ENCODE peak calls at places on chromosomes 6 and 20, in four cellular contexts. F, J, N and C are unnamed samples.

GRCh38 chr6:157928428-157928827 is 53.2 kb upstream of the SYNJ2 start:
- DNase-seq in F (no peak), J (no peak), N (no peak), C (no peak)

GRCh38 chr6:114465511-114465910 is 122.7 kb upstream of the HS3ST5 start:
- DNase-seq in F (no peak), J (no peak), N (no peak), C (no peak)

GRCh38 chr6:24658573-24659511 is 7.9 kb downstream of the TDP2 start:
- DNase-seq in F (peak), J (no peak), N (no peak), C (peak)

GRCh38 chr6:117483645-117484016 is 1.2 kb downstream of the DCBLD1 start:
- DNase-seq in F (peak), J (no peak), N (peak), C (no peak)

GRCh38 chr20:38523697-38524096 is 51.1 kb downstream of the RALGAPB start:
- DNase-seq in F (no peak), J (no peak), N (no peak), C (no peak)

GRCh38 chr6:129965096-129965495 is 53.3 kb upstream of the L3MBTL3 start:
- DNase-seq in F (no peak), J (no peak), N (no peak), C (no peak)

GRCh38 chr6:159203304-159204005 is 34.3 kb downstream of the FNDC1 start:
- DNase-seq in F (no peak), J (no peak), N (no peak), C (no peak)

GRCh38 chr6:115271001-115271400 is 789.7 kb downstream of the FRK start:
- DNase-seq in F (no peak), J (no peak), N (no peak), C (no peak)

GRCh38 chr20:23419995-23420901 is 1.0 kb downstream of the NAPB start:
- DNase-seq in F (peak), J (no peak), N (peak), C (peak)

GRCh38 chr6:37714836-37715425 is 17.2 kb upstream of the MDGA1 start:
- DNase-seq in F (no peak), J (no peak), N (peak), C (no peak)

GRCh38 chr20:25314497-25315417 is 66.9 kb downstream of the PYGB start:
- DNase-seq in F (no peak), J (no peak), N (no peak), C (peak)

GRCh38 chr6:110971458-110971857 is 10.4 kb upstream of the RPF2 start:
- DNase-seq in F (no peak), J (no peak), N (no peak), C (no peak)

GRCh38 chr6:45293306-45293705 is 34.8 kb upstream of the RUNX2 start:
- DNase-seq in F (no peak), J (no peak), N (no peak), C (no peak)

GRCh38 chr6:14258695-14259655 is 141.4 kb downstream of the CD83 start:
- DNase-seq in F (no peak), J (no peak), N (no peak), C (no peak)

GRCh38 chr6:25220853-25221252 is 58.3 kb upstream of the CARMIL1 start:
- DNase-seq in F (no peak), J (no peak), N (no peak), C (no peak)

GRCh38 chr6:134884752-134885151 is 65.1 kb downstream of the ALDH8A1 start:
- DNase-seq in F (no peak), J (no peak), N (no peak), C (no peak)

GRCh38 chr20:7264137-7264536 is 496.7 kb downstream of the BMP2 start:
- DNase-seq in F (no peak), J (no peak), N (no peak), C (no peak)

GRCh38 chr6:21694168-21694567 is 100.6 kb downstream of the SOX4 start:
- DNase-seq in F (no peak), J (no peak), N (no peak), C (no peak)

DNA sequence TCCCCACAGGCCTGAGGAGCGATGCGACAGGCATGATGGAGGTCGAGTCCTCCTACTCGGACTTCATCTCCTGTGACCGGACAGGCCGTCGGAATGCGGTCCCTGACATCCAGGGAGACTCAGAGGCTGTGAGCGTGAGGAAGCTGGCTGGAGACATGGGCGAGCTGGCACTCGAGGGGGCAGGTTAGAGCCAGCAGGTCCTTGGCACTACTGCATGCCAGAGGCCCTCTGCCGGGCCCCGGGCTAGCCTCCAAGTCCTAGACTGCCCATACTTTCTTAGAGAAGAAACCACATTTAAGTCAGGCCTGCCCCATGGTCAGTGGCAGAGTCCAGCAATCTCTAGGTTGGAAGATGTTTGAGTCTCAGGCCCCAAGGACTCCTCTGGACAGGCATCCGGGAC is 32.1 kb downstream of the PKIG start:
- DNase-seq in F (no peak), J (no peak), N (no peak), C (no peak)
- TF ChIP-seq ESRRA in F (no peak), J (no peak), N (no peak), C (no peak)

GRCh38 chr20:35866446-35867202 is 87.7 kb downstream of the SCAND1 start:
- DNase-seq in F (no peak), J (no peak), N (no peak), C (no peak)

GRCh38 chr20:35871311-35871771 is 83.0 kb downstream of the SCAND1 start:
- DNase-seq in F (peak), J (no peak), N (no peak), C (peak)

GRCh38 chr20:35870541-35871307 is 83.6 kb downstream of the SCAND1 start:
- DNase-seq in F (no peak), J (no peak), N (no peak), C (no peak)
- TF ChIP-seq RFX5 in F (no peak), J (no peak), N (no peak), C (no peak)

GRCh38 chr20:32091888-32092346 is 17.6 kb upstream of the TM9SF4 start:
- DNase-seq in F (peak), J (no peak), N (peak), C (peak)
- TF ChIP-seq EP300 in F (no peak), J (no peak), N (no peak), C (no peak)

GRCh38 chr6:105759015-105759414 is 327.1 kb upstream of the PRDM1 start:
- DNase-seq in F (no peak), J (no peak), N (no peak), C (no peak)

GRCh38 chr6:105760746-105761145 is 325.4 kb upstream of the PRDM1 start:
- DNase-seq in F (no peak), J (no peak), N (no peak), C (no peak)

GRCh38 chr6:105755885-105756284 is 330.3 kb upstream of the PRDM1 start:
- DNase-seq in F (no peak), J (no peak), N (no peak), C (no peak)

GRCh38 chr6:105759946-105760345 is 326.2 kb upstream of the PRDM1 start:
- DNase-seq in F (no peak), J (no peak), N (no peak), C (peak)

GRCh38 chr6:105757512-105758200 is 328.5 kb upstream of the PRDM1 start:
- DNase-seq in F (no peak), J (peak), N (peak), C (no peak)
- TF ChIP-seq ESRRA in F (no peak), J (no peak), N (no peak), C (no peak)

DNA sequence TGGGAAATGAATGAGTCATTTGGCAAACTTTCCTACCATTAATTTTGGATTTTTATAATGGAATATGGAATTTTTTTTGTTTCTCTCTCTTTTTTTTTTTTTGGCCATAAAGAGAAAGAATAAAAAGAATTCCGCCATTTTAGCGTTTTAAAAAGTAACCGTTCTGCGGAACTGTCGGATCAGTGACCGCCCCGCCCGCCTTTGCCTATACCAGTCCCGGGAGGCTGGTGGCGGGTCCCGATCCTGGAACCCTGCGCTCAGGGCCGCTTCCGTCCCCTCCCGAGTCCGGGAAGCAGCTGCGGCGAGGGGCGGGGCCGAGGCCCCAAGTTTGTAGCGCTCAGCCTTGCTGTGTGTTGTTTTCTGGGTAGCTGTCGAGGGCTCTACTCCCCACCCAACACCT is 609 bp downstream of the L3MBTL1 start:
- DNase-seq in F (peak), J (no peak), N (no peak), C (peak)
- TF ChIP-seq RFX5 in F (no peak), J (no peak), N (no peak), C (no peak)

DNA sequence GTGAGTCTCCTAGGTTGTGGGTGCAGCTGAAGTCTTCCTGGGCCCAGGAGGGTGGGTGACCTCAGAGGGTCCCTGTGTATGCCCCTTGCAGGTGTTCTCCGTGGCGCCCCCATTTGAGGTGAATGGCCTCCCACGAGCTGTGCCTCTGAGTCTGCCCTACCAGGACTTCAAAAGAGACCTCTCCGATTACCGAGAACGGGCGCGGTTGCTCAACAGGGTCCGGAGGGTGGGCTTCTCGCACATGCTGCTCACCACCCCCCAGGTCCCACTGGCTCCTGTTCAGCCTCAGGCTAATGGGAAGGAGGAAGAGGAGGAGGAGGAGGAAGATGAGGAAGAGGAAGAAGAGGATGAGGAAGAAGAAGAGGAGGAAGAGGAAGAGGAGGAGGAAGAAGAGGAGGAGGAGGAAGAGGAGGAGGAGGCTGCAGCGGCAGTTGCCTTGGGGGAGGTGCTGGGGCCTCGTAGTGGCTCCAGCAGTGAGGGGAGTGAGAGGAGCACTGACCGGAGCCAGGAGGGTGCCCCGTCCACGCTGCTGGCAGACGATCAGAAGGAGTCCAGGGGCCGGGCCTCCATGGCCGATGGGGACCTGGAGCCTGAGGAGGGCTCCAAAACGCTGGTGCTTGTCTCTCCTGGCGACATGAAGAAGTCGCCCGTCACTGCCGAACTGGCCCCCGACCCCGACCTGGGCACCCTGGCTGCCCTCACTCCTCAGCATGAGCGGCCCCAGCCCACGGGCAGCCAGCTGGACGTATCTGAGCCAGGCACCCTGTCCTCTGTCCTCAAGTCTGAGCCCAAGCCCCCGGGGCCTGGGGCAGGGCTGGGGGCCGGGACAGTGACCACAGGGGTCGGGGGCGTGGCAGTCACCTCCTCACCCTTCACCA is 15.2 kb upstream of the SLC22A7 start:
- DNase-seq in F (no peak), J (no peak), N (no peak), C (no peak)
- TF ChIP-seq EP300 in F (no peak), J (no peak), N (no peak), C (no peak)